ENCODE peak calls at places on chromosomes 1 and 21, in seven cellular contexts. One of them, this sample, is unnamed.

GRCh38 chr1:82110366-82111254 is 309.9 kb downstream of the ADGRL2 start:
- DNase-seq in HCT116: no peak
- DNase-seq in esophagus squamous epithelium: no peak
- DNase-seq in breast epithelium: no peak
- DNase-seq in esophagus muscularis mucosa: no peak
- DNase-seq in GM12878: no peak
- DNase-seq in adrenal gland: no peak
- DNase-seq in this sample: no peak

GRCh38 chr1:10724948-10725852 is 71.2 kb downstream of the CASZ1 start:
- DNase-seq in adrenal gland: no peak
- DNase-seq in HCT116: no peak
- DNase-seq in breast epithelium: peak
- DNase-seq in GM12878: no peak
- DNase-seq in esophagus squamous epithelium: no peak
- DNase-seq in esophagus muscularis mucosa: no peak
- DNase-seq in this sample: no peak

GRCh38 chr1:160670701-160671100 is 23.9 kb upstream of the SLAMF1 start:
- DNase-seq in breast epithelium: no peak
- DNase-seq in esophagus squamous epithelium: no peak
- DNase-seq in esophagus muscularis mucosa: no peak
- DNase-seq in adrenal gland: no peak
- DNase-seq in HCT116: no peak
- DNase-seq in GM12878: no peak
- DNase-seq in this sample: no peak

GRCh38 chr1:162626733-162627132 is 5.5 kb upstream of the DDR2 start:
- DNase-seq in adrenal gland: no peak
- DNase-seq in esophagus squamous epithelium: no peak
- DNase-seq in esophagus muscularis mucosa: no peak
- DNase-seq in HCT116: no peak
- DNase-seq in breast epithelium: no peak
- DNase-seq in GM12878: no peak
- DNase-seq in this sample: no peak

GRCh38 chr1:222026280-222026679 is 284.4 kb upstream of the DUSP10 start:
- DNase-seq in HCT116: no peak
- DNase-seq in esophagus muscularis mucosa: no peak
- DNase-seq in esophagus squamous epithelium: no peak
- DNase-seq in GM12878: no peak
- DNase-seq in adrenal gland: no peak
- DNase-seq in breast epithelium: no peak
- DNase-seq in this sample: no peak

GRCh38 chr1:158754420-158754819 is at the start of gene OR6K6:
- DNase-seq in esophagus squamous epithelium: no peak
- DNase-seq in esophagus muscularis mucosa: no peak
- DNase-seq in HCT116: no peak
- DNase-seq in adrenal gland: no peak
- DNase-seq in GM12878: no peak
- DNase-seq in breast epithelium: no peak
- DNase-seq in this sample: no peak

GRCh38 chr1:52603301-52603675 is 1.1 kb downstream of the GPX7 start:
- DNase-seq in esophagus squamous epithelium: no peak
- DNase-seq in breast epithelium: no peak
- DNase-seq in esophagus muscularis mucosa: no peak
- DNase-seq in adrenal gland: no peak
- DNase-seq in HCT116: no peak
- DNase-seq in GM12878: no peak
- DNase-seq in this sample: no peak

GRCh38 chr1:11529330-11529729 is 50.4 kb downstream of the DISP3 start:
- DNase-seq in esophagus muscularis mucosa: no peak
- DNase-seq in breast epithelium: no peak
- DNase-seq in HCT116: no peak
- DNase-seq in GM12878: no peak
- DNase-seq in esophagus squamous epithelium: no peak
- DNase-seq in adrenal gland: no peak
- DNase-seq in this sample: no peak

GRCh38 chr21:17797967-17798366 is 21.2 kb downstream of the C21orf91 start:
- DNase-seq in GM12878: no peak
- DNase-seq in adrenal gland: no peak
- DNase-seq in breast epithelium: no peak
- DNase-seq in esophagus muscularis mucosa: no peak
- DNase-seq in esophagus squamous epithelium: no peak
- DNase-seq in HCT116: no peak
- DNase-seq in this sample: no peak

GRCh38 chr21:44990921-44991320 is 51.1 kb downstream of the SLX9 start:
- DNase-seq in breast epithelium: no peak
- DNase-seq in GM12878: no peak
- DNase-seq in adrenal gland: no peak
- DNase-seq in HCT116: no peak
- DNase-seq in esophagus muscularis mucosa: no peak
- DNase-seq in esophagus squamous epithelium: no peak
- DNase-seq in this sample: no peak

GRCh38 chr1:61163794-61164193 is 81.4 kb downstream of the NFIA start:
- DNase-seq in esophagus muscularis mucosa: no peak
- DNase-seq in adrenal gland: no peak
- DNase-seq in esophagus squamous epithelium: no peak
- DNase-seq in breast epithelium: no peak
- DNase-seq in HCT116: no peak
- DNase-seq in GM12878: no peak
- DNase-seq in this sample: no peak

GRCh38 chr1:94709891-94710581 is 110.1 kb upstream of the SLC44A3 start:
- DNase-seq in GM12878: no peak
- DNase-seq in esophagus muscularis mucosa: peak
- DNase-seq in HCT116: no peak
- DNase-seq in breast epithelium: no peak
- DNase-seq in esophagus squamous epithelium: no peak
- DNase-seq in adrenal gland: no peak
- DNase-seq in this sample: no peak

GRCh38 chr1:32741417-32742131 is 39.0 kb upstream of the SYNC start:
- DNase-seq in breast epithelium: no peak
- DNase-seq in adrenal gland: no peak
- DNase-seq in HCT116: no peak
- DNase-seq in esophagus muscularis mucosa: no peak
- DNase-seq in esophagus squamous epithelium: no peak
- DNase-seq in GM12878: no peak
- DNase-seq in this sample: no peak

GRCh38 chr1:160095382-160096105 is 2.9 kb downstream of the IGSF8 start:
- DNase-seq in esophagus squamous epithelium: no peak
- DNase-seq in adrenal gland: no peak
- DNase-seq in GM12878: no peak
- DNase-seq in HCT116: no peak
- DNase-seq in esophagus muscularis mucosa: no peak
- DNase-seq in breast epithelium: no peak
- DNase-seq in this sample: no peak

GRCh38 chr1:58764294-58764978 is 19.4 kb downstream of the JUN start:
- DNase-seq in HCT116: no peak
- DNase-seq in esophagus squamous epithelium: no peak
- DNase-seq in GM12878: no peak
- DNase-seq in breast epithelium: no peak
- DNase-seq in adrenal gland: no peak
- DNase-seq in esophagus muscularis mucosa: no peak
- DNase-seq in this sample: no peak

GRCh38 chr1:176855434-176855745 is 309.1 kb downstream of the ASTN1 start:
- DNase-seq in esophagus squamous epithelium: no peak
- DNase-seq in adrenal gland: no peak
- DNase-seq in HCT116: no peak
- DNase-seq in GM12878: no peak
- DNase-seq in esophagus muscularis mucosa: no peak
- DNase-seq in breast epithelium: no peak
- DNase-seq in this sample: no peak

GRCh38 chr1:17725084-17725718 is 29.9 kb upstream of the ACTL8 start:
- DNase-seq in GM12878: no peak
- DNase-seq in adrenal gland: no peak
- DNase-seq in HCT116: peak
- DNase-seq in breast epithelium: no peak
- DNase-seq in esophagus squamous epithelium: no peak
- DNase-seq in esophagus muscularis mucosa: no peak
- DNase-seq in this sample: no peak

GRCh38 chr1:168468822-168469221 is 75.0 kb downstream of the XCL2 start:
- DNase-seq in HCT116: no peak
- DNase-seq in adrenal gland: no peak
- DNase-seq in esophagus muscularis mucosa: no peak
- DNase-seq in esophagus squamous epithelium: no peak
- DNase-seq in breast epithelium: no peak
- DNase-seq in GM12878: no peak
- DNase-seq in this sample: no peak

GRCh38 chr1:168467452-168467851 is 76.3 kb downstream of the XCL2 start:
- DNase-seq in GM12878: peak
- DNase-seq in adrenal gland: no peak
- DNase-seq in HCT116: no peak
- DNase-seq in esophagus squamous epithelium: no peak
- DNase-seq in esophagus muscularis mucosa: no peak
- DNase-seq in breast epithelium: no peak
- DNase-seq in this sample: no peak

GRCh38 chr1:168466703-168467081 is 77.1 kb downstream of the XCL2 start:
- DNase-seq in esophagus squamous epithelium: no peak
- DNase-seq in breast epithelium: no peak
- DNase-seq in HCT116: no peak
- DNase-seq in adrenal gland: no peak
- DNase-seq in GM12878: peak
- DNase-seq in esophagus muscularis mucosa: no peak
- DNase-seq in this sample: no peak

GRCh38 chr1:168469690-168470089 is 74.1 kb downstream of the XCL2 start:
- DNase-seq in breast epithelium: peak
- DNase-seq in esophagus muscularis mucosa: no peak
- DNase-seq in GM12878: no peak
- DNase-seq in HCT116: peak
- DNase-seq in esophagus squamous epithelium: no peak
- DNase-seq in adrenal gland: peak
- DNase-seq in this sample: peak

GRCh38 chr1:168468042-168468809 is 75.6 kb downstream of the XCL2 start:
- DNase-seq in adrenal gland: no peak
- DNase-seq in HCT116: no peak
- DNase-seq in esophagus muscularis mucosa: no peak
- DNase-seq in esophagus squamous epithelium: no peak
- DNase-seq in GM12878: no peak
- DNase-seq in breast epithelium: no peak
- DNase-seq in this sample: no peak
- H3K27ac ChIP-seq in adrenal gland: no peak
- H3K27ac ChIP-seq in HCT116: no peak
- H3K27ac ChIP-seq in esophagus muscularis mucosa: peak
- H3K27ac ChIP-seq in esophagus squamous epithelium: no peak
- H3K27ac ChIP-seq in GM12878: peak
- H3K27ac ChIP-seq in breast epithelium: no peak
- H3K27ac ChIP-seq in this sample: no peak

DNA sequence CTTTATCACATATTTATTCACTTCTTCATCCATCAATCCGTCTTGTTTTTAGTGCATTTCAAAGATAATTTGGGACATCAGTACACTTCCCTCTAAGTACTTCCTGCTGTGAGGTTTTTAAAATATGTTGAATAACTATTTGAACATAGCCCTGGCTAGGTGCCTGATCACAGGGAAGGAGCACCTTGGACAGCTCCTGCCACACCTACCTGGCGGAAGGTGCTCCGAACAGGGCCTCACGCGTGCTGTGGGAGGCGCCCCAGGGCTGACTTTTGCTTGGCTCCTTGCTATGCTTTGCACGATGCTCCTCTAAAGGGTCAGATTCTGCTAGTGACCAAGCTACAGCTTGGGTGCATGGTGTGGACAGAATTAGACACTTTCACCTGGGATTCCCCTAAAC is 4.9 kb upstream of the ATXN7L2 start:
- DNase-seq in esophagus muscularis mucosa: no peak
- DNase-seq in GM12878: no peak
- DNase-seq in HCT116: no peak
- DNase-seq in esophagus squamous epithelium: no peak
- DNase-seq in breast epithelium: no peak
- DNase-seq in adrenal gland: peak
- DNase-seq in this sample: no peak
- TF ChIP-seq POLR2A in esophagus muscularis mucosa: no peak
- TF ChIP-seq POLR2A in GM12878: no peak
- TF ChIP-seq POLR2A in HCT116: no peak
- TF ChIP-seq POLR2A in esophagus squamous epithelium: no peak
- TF ChIP-seq POLR2A in breast epithelium: no peak
- TF ChIP-seq POLR2A in adrenal gland: no peak
- TF ChIP-seq POLR2A in this sample: no peak

GRCh38 chr21:34796518-34797201 is 127.9 kb downstream of the CLIC6 start:
- DNase-seq in breast epithelium: no peak
- DNase-seq in HCT116: peak
- DNase-seq in GM12878: no peak
- DNase-seq in esophagus muscularis mucosa: no peak
- DNase-seq in esophagus squamous epithelium: no peak
- DNase-seq in adrenal gland: no peak
- DNase-seq in this sample: no peak
- H3K27ac ChIP-seq in breast epithelium: peak
- H3K27ac ChIP-seq in HCT116: peak
- H3K27ac ChIP-seq in GM12878: no peak
- H3K27ac ChIP-seq in esophagus muscularis mucosa: no peak
- H3K27ac ChIP-seq in esophagus squamous epithelium: peak
- H3K27ac ChIP-seq in adrenal gland: no peak
- H3K27ac ChIP-seq in this sample: peak

GRCh38 chr1:67687198-67687545 is 2.2 kb downstream of the GADD45A start:
- DNase-seq in breast epithelium: no peak
- DNase-seq in GM12878: peak
- DNase-seq in HCT116: no peak
- DNase-seq in adrenal gland: no peak
- DNase-seq in esophagus squamous epithelium: no peak
- DNase-seq in esophagus muscularis mucosa: no peak
- DNase-seq in this sample: no peak

GRCh38 chr1:67687649-67688048 is 2.6 kb downstream of the GADD45A start:
- DNase-seq in adrenal gland: no peak
- DNase-seq in esophagus muscularis mucosa: no peak
- DNase-seq in HCT116: no peak
- DNase-seq in esophagus squamous epithelium: no peak
- DNase-seq in GM12878: no peak
- DNase-seq in breast epithelium: no peak
- DNase-seq in this sample: no peak

GRCh38 chr1:67689267-67690017 is 4.4 kb downstream of the GADD45A start:
- DNase-seq in adrenal gland: no peak
- DNase-seq in HCT116: no peak
- DNase-seq in breast epithelium: no peak
- DNase-seq in esophagus muscularis mucosa: no peak
- DNase-seq in GM12878: no peak
- DNase-seq in esophagus squamous epithelium: no peak
- DNase-seq in this sample: no peak

GRCh38 chr1:67690018-67690363 is 5.0 kb downstream of the GADD45A start:
- DNase-seq in esophagus muscularis mucosa: no peak
- DNase-seq in HCT116: no peak
- DNase-seq in breast epithelium: no peak
- DNase-seq in adrenal gland: no peak
- DNase-seq in esophagus squamous epithelium: no peak
- DNase-seq in GM12878: no peak
- DNase-seq in this sample: no peak

GRCh38 chr1:67688526-67689219 is 3.7 kb downstream of the GADD45A start:
- DNase-seq in esophagus muscularis mucosa: no peak
- DNase-seq in GM12878: no peak
- DNase-seq in breast epithelium: no peak
- DNase-seq in adrenal gland: no peak
- DNase-seq in esophagus squamous epithelium: no peak
- DNase-seq in HCT116: no peak
- DNase-seq in this sample: no peak
- TF ChIP-seq POLR2A in esophagus muscularis mucosa: no peak
- TF ChIP-seq POLR2A in GM12878: no peak
- TF ChIP-seq POLR2A in breast epithelium: no peak
- TF ChIP-seq POLR2A in adrenal gland: no peak
- TF ChIP-seq POLR2A in esophagus squamous epithelium: no peak
- TF ChIP-seq POLR2A in HCT116: no peak
- TF ChIP-seq POLR2A in this sample: no peak

This sample was measured in suprapubic skin.